ENCODE peak calls at places on chromosomes 5 and 9, in four cellular contexts. One of them, this sample, is unnamed.

GRCh38 chr9:20405086-20405485 is 217.2 kb downstream of the MLLT3 start:
- DNase-seq in HCT116: no peak
- DNase-seq in K562: no peak
- DNase-seq in HepG2: no peak
- DNase-seq in this sample: no peak

GRCh38 chr9:34554211-34555001 is 31.6 kb upstream of the ENHO start:
- DNase-seq in HCT116: no peak
- DNase-seq in HepG2: no peak
- DNase-seq in K562: no peak
- DNase-seq in this sample: no peak

GRCh38 chr9:136209786-136210185 is 4.9 kb upstream of the LHX3 start:
- DNase-seq in K562: no peak
- DNase-seq in HCT116: no peak
- DNase-seq in HepG2: no peak
- DNase-seq in this sample: no peak

GRCh38 chr5:32678472-32678871 is 32.6 kb upstream of the NPR3 start:
- DNase-seq in HCT116: no peak
- DNase-seq in HepG2: no peak
- DNase-seq in K562: no peak
- DNase-seq in this sample: no peak

GRCh38 chr9:131270171-131271015 is 5.9 kb downstream of the FAM78A start:
- DNase-seq in HepG2: no peak
- DNase-seq in K562: peak; percentile 92
- DNase-seq in HCT116: no peak
- DNase-seq in this sample: no peak

GRCh38 chr5:132260051-132260450 is 2.6 kb downstream of the PDLIM4 start:
- DNase-seq in K562: no peak
- DNase-seq in HepG2: no peak
- DNase-seq in HCT116: no peak
- DNase-seq in this sample: no peak

GRCh38 chr9:21252727-21253547 is 13.1 kb upstream of the IFNA14 start:
- DNase-seq in HepG2: peak; percentile 10
- DNase-seq in HCT116: peak; percentile 38
- DNase-seq in K562: no peak
- DNase-seq in this sample: peak; percentile 10

GRCh38 chr5:152514827-152515397 is 109.8 kb upstream of the NMUR2 start:
- DNase-seq in HCT116: peak; percentile 8
- DNase-seq in K562: peak; percentile 32
- DNase-seq in HepG2: peak; percentile 18
- DNase-seq in this sample: no peak

GRCh38 chr5:148730955-148731898 is 76.9 kb upstream of the HTR4 start:
- DNase-seq in HCT116: peak; percentile 83
- DNase-seq in K562: peak; percentile 90
- DNase-seq in HepG2: peak; percentile 79
- DNase-seq in this sample: peak; percentile 77

GRCh38 chr9:84371737-84372136 is 31.2 kb upstream of the SLC28A3 start:
- DNase-seq in HCT116: no peak
- DNase-seq in K562: no peak
- DNase-seq in HepG2: peak; percentile 7
- DNase-seq in this sample: no peak

GRCh38 chr5:135718151-135718550 is 116.3 kb upstream of the SLC25A48 start:
- DNase-seq in HepG2: no peak
- DNase-seq in K562: no peak
- DNase-seq in HCT116: peak; percentile 8
- DNase-seq in this sample: no peak

GRCh38 chr5:97071101-97071500 is 71.3 kb downstream of the LIX1 start:
- DNase-seq in K562: peak; percentile 27
- DNase-seq in HepG2: no peak
- DNase-seq in HCT116: no peak
- DNase-seq in this sample: peak; percentile 7

GRCh38 chr5:142819816-142820215 is 49.6 kb downstream of the ARHGAP26 start:
- DNase-seq in K562: no peak
- DNase-seq in HepG2: no peak
- DNase-seq in HCT116: no peak
- DNase-seq in this sample: no peak

GRCh38 chr5:142817031-142817430 is 46.9 kb downstream of the ARHGAP26 start:
- DNase-seq in HCT116: no peak
- DNase-seq in K562: no peak
- DNase-seq in HepG2: no peak
- DNase-seq in this sample: no peak

GRCh38 chr5:142819292-142819691 is 49.1 kb downstream of the ARHGAP26 start:
- DNase-seq in HepG2: no peak
- DNase-seq in HCT116: no peak
- DNase-seq in K562: no peak
- DNase-seq in this sample: no peak

GRCh38 chr5:142816577-142816976 is 46.4 kb downstream of the ARHGAP26 start:
- DNase-seq in HCT116: no peak
- DNase-seq in HepG2: no peak
- DNase-seq in K562: no peak
- DNase-seq in this sample: no peak

GRCh38 chr5:142817961-142818431 is 47.8 kb downstream of the ARHGAP26 start:
- DNase-seq in K562: no peak
- DNase-seq in HCT116: no peak
- DNase-seq in HepG2: no peak
- DNase-seq in this sample: no peak
- H3K27ac ChIP-seq in K562: no peak overlapping the region
- H3K27ac ChIP-seq in HCT116: peak overlapping the region; percentile 89
- H3K27ac ChIP-seq in HepG2: no peak overlapping the region
- H3K27ac ChIP-seq in this sample: peak overlapping the region; percentile 99

GRCh38 chr5:177189416-177189815 is 55.8 kb downstream of the NSD1 start:
- DNase-seq in HepG2: no peak
- DNase-seq in K562: no peak
- DNase-seq in HCT116: no peak
- DNase-seq in this sample: no peak

GRCh38 chr5:177189965-177190364 is 56.4 kb downstream of the NSD1 start:
- DNase-seq in HCT116: no peak
- DNase-seq in K562: no peak
- DNase-seq in HepG2: no peak
- DNase-seq in this sample: no peak

GRCh38 chr5:177195307-177195952 is 61.9 kb downstream of the NSD1 start:
- DNase-seq in K562: no peak
- DNase-seq in HCT116: no peak
- DNase-seq in HepG2: no peak
- DNase-seq in this sample: no peak

GRCh38 chr5:177198738-177199137 is 65.2 kb downstream of the NSD1 start:
- DNase-seq in HCT116: no peak
- DNase-seq in K562: no peak
- DNase-seq in HepG2: no peak
- DNase-seq in this sample: no peak

GRCh38 chr5:177194278-177194677 is 60.7 kb downstream of the NSD1 start:
- DNase-seq in HepG2: peak; percentile 70
- DNase-seq in K562: no peak
- DNase-seq in HCT116: peak; percentile 81
- DNase-seq in this sample: peak; percentile 22
- TF ChIP-seq REST in HepG2: no peak
- TF ChIP-seq REST in K562: no peak
- TF ChIP-seq REST in HCT116: no peak
- TF ChIP-seq REST in this sample: no peak

DNA sequence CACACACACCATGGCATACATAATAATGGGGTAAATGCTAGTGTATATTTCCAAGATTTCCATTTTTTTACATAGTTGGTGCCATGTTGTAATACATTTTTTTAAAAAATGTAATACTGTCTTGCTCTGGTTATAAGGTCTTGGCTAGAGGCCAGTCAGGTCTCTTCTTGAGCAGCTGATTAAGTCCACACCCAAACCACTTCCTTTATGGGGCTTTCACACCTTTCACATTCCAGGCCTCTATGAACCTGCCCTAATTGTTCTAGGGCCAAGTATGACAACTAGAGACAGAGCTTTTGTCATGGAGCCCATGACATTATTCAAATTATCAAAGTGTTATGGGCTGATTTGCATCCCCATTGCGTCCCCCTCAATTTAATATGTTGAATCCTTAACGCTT is 495.6 kb upstream of the CTNND2 start:
- DNase-seq in HepG2: no peak
- DNase-seq in K562: no peak
- DNase-seq in HCT116: no peak
- DNase-seq in this sample: no peak
- TF ChIP-seq TCF7L2 in HepG2: no peak
- TF ChIP-seq TCF7L2 in K562: no peak
- TF ChIP-seq TCF7L2 in HCT116: no peak
- TF ChIP-seq TCF7L2 in this sample: no peak

DNA sequence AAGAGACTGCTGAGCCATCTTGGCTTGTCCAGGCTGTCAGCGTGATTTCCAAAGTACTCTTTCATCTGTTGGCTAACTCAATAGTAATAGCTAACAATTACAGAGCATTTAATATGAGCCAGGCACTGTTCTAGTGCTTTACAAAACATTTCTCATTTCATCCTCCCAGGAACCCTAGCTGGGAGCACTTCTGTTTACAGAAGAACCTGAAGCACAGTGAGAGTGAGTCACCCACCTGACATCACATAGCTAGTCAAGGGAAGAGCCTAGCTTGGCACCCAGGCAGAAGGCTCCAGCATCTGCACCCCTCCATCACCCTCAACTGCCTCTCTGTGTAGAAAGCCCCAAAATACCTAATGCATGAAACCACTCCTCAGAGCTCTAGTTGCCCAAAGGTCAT is 57.5 kb upstream of the IQGAP2 start:
- DNase-seq in HCT116: no peak
- DNase-seq in HepG2: no peak
- DNase-seq in K562: no peak
- DNase-seq in this sample: no peak
- H3K27ac ChIP-seq in HCT116: no peak overlapping the region
- H3K27ac ChIP-seq in HepG2: no peak overlapping the region
- H3K27ac ChIP-seq in K562: no peak overlapping the region
- H3K27ac ChIP-seq in this sample: no peak overlapping the region

GRCh38 chr9:83191154-83191553 is 128.2 kb upstream of the RASEF start:
- DNase-seq in HCT116: no peak
- DNase-seq in K562: no peak
- DNase-seq in HepG2: no peak
- DNase-seq in this sample: no peak
- TF ChIP-seq REST in HCT116: no peak
- TF ChIP-seq REST in K562: no peak
- TF ChIP-seq REST in HepG2: no peak
- TF ChIP-seq REST in this sample: no peak

GRCh38 chr5:112419596-112420110 is 576 bp upstream of the EPB41L4A start:
- DNase-seq in K562: peak; percentile 37
- DNase-seq in HepG2: no peak
- DNase-seq in HCT116: peak; percentile 13
- DNase-seq in this sample: no peak
- TF ChIP-seq TCF7L2 in K562: no peak
- TF ChIP-seq TCF7L2 in HepG2: no peak
- TF ChIP-seq TCF7L2 in HCT116: no peak
- TF ChIP-seq TCF7L2 in this sample: no peak

GRCh38 chr5:126757713-126758357 is 19.1 kb upstream of the LMNB1 start:
- DNase-seq in HCT116: no peak
- DNase-seq in HepG2: no peak
- DNase-seq in K562: no peak
- DNase-seq in this sample: no peak
- H3K27ac ChIP-seq in HCT116: no peak overlapping the region
- H3K27ac ChIP-seq in HepG2: no peak overlapping the region
- H3K27ac ChIP-seq in K562: peak overlapping the region; percentile 74
- H3K27ac ChIP-seq in this sample: no peak overlapping the region

DNA sequence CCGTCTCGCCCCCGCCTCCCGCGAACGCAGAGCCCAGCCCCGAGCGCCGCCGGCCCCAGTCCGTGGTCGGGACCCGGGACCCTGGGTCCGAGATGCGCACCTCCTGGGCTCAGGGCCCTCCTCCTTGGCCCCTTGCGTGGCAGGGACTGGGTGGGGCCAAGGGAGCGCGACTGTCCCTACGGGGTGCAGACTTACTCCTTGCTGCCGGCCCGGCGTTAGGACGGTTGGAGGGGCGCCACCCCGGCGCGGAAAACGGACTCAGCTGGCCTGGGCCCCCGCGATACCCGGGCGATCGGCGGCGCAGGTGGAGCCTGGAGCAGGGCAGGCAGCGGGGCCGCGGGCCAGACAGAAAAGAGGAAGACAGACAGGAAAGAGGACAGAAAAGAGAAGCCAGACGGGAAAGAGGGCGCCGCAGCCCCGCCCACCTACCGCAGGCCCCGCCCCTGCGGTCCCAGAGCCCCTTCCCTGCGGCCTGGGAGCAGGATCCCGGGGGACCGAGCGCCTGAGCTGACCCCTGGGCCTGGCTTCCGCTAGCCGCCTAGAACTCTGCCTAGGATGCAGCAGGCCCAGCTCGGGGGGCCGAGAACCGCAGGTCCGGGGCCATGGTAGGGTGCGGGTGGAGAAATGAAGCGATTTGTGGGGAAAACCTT is at the start of gene GBGT1:
- DNase-seq in K562: peak; percentile 77
- DNase-seq in HepG2: no peak
- DNase-seq in HCT116: no peak
- DNase-seq in this sample: no peak
- TF ChIP-seq REST in K562: no peak
- TF ChIP-seq REST in HepG2: no peak
- TF ChIP-seq REST in HCT116: no peak
- TF ChIP-seq REST in this sample: no peak

DNA sequence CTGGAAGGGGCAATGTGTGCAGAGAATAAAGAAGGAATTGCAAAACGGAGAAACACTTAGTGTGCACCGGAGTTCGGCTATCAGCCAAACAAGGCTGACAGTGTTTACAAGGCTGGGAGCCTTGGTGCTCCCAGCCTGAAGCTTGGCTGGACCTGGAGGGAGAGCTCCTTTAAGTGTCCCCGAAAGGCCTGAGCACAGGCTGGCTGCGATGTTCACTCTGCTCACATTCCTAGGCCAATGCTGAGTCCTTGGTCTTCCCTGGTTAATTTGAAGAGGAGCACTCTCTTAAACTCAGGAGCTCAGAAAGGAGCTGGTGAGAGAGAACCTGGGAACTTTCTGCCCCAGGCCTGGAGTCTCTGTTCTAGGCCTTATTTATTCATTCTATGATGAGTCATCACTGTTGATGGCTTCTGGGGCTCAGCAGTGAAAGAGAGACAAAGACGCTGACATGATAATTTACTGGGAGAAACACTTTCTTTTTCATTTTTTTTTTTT is 88.6 kb upstream of the MYO10 start:
- DNase-seq in HepG2: no peak
- DNase-seq in HCT116: no peak
- DNase-seq in K562: no peak
- DNase-seq in this sample: no peak
- TF ChIP-seq TCF7L2 in HepG2: no peak
- TF ChIP-seq TCF7L2 in HCT116: no peak
- TF ChIP-seq TCF7L2 in K562: no peak
- TF ChIP-seq TCF7L2 in this sample: no peak

This sample was measured in Panc1.